ENCODE peak calls at places on chromosomes 11 and 22, in four cellular contexts. H is adrenal gland, M is upper lobe of left lung, X is IMR-90. I is an unnamed sample.

GRCh38 chr11:86632499-86633269 is 39.7 kb downstream of the ME3 start:
- DNase-seq in H (peak), M (no peak), X (peak), I (peak)

GRCh38 chr11:70556884-70557741 is 158.8 kb downstream of the CTTN start:
- DNase-seq in H (no peak), M (no peak), X (no peak), I (no peak)

GRCh38 chr11:122721201-122721963 is 65.9 kb downstream of the UBASH3B start:
- DNase-seq in H (no peak), M (no peak), X (peak), I (no peak)

GRCh38 chr11:116786966-116787365 is 857 bp downstream of the ZPR1 start:
- DNase-seq in H (no peak), M (no peak), X (no peak), I (no peak)

GRCh38 chr22:49324527-49325491 is 502.9 kb downstream of the BRD1 start:
- DNase-seq in H (no peak), M (no peak), X (no peak), I (peak)

GRCh38 chr22:50317178-50317577 is 9.6 kb downstream of the DENND6B start:
- DNase-seq in H (no peak), M (no peak), X (no peak), I (no peak)

GRCh38 chr11:13311570-13311969 is 34.0 kb downstream of the BMAL1 start:
- DNase-seq in H (no peak), M (no peak), X (no peak), I (no peak)

GRCh38 chr11:75333807-75334140 is 17.7 kb downstream of the ARRB1 start:
- DNase-seq in H (no peak), M (no peak), X (no peak), I (no peak)

GRCh38 chr22:27075028-27075678 is 417.8 kb downstream of the MIAT start:
- DNase-seq in H (no peak), M (no peak), X (no peak), I (no peak)

GRCh38 chr11:70191495-70192140 is 11.5 kb upstream of the FADD start:
- DNase-seq in H (peak), M (peak), X (peak), I (no peak)

GRCh38 chr11:75323609-75324008 is 27.9 kb downstream of the ARRB1 start:
- DNase-seq in H (no peak), M (no peak), X (no peak), I (no peak)

GRCh38 chr22:40498454-40499186 is 128.2 kb downstream of the SGSM3 start:
- DNase-seq in H (no peak), M (no peak), X (peak), I (no peak)

GRCh38 chr11:130782361-130783221 is 133.7 kb downstream of the SNX19 start:
- DNase-seq in H (no peak), M (no peak), X (peak), I (no peak)

GRCh38 chr22:20647586-20648305 is 126.2 kb upstream of the SERPIND1 start:
- DNase-seq in H (no peak), M (no peak), X (no peak), I (no peak)
- TF ChIP-seq CTCF in H (no peak), M (no peak), X (no peak), I (no peak)

DNA sequence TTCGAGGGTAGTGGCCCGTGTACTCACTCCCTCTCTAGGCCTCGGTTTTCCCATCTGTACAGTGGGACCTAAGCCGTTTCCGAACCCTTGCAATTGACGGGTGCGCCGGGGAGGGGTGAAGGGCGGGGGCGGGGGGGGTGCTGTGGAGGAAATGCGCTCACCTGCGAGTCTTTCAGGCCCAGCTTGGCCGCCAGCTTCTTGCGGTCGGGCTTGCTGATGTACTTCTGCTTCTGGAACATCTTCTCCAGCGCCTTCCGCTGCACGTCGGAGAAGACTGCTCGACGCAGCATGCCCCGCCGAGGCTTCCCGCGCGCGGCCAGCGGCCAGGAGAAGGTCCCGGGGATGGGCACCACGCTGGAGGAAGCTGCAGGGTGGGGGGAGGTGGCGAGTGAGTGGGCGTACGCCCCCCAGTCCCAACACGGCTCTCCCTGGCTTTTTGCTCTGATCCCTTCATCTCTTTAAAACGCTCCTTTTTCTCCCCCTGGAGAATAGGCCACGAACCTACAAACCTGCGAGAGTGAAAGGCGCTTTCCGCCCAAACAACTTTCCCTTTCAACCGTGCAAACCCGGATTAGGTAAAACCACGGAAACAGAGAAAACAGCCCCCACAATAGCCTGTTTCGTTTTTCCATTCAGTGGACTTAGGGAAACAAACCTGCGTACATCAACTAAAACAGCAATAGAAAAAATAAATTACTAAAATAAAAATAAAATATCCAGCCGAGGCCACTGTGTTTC is 3.2 kb downstream of the DBX1 start:
- DNase-seq in H (no peak), M (no peak), X (no peak), I (no peak)
- H3K4me3 ChIP-seq in H (peak), M (peak), X (no peak), I (no peak)

GRCh38 chr11:67463186-67463585 is 5.9 kb downstream of the TMEM134 start:
- DNase-seq in H (no peak), M (no peak), X (no peak), I (no peak)
- H3K27ac ChIP-seq in H (peak), M (no peak), X (no peak), I (peak)

DNA sequence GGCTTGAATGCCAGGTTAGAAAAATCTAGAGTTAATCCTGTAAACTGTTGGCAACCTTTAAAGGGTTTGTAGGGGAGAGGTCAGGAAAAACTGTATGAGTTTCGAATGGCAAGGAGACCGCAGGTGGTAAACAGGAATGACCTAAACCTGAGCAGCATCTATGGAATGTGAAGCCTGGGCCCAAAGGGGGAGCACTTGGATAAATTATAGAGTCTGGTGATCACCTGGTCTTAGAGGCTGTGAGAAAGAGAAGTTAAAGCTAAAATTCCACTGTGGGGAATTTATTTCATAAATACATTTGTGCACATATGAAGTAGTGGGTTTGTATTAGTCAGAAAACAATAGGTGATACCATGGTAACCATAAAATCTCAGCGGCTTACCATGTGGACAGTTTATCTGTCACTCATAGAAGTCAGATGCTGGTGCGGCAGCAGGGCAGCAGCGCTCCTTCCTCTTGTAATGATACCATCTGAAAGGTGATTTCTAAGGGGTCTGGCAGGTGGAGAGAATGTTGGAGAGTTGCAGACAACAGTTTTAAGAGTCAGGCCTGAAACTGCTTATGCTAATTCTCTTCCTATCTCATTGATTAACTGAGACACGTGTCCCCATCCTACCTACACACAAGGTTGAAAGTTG is 1104.4 kb upstream of the CCDC90B start:
- DNase-seq in H (no peak), M (no peak), X (no peak), I (no peak)
- TF ChIP-seq CTCF in H (no peak), M (no peak), X (no peak), I (no peak)